ENCODE peak calls at places on chromosome 9, in four cellular contexts. D is AG04450; C is CD8-positive, alpha-beta T cell; R is BE2C. F is an unnamed sample.
A peak's percentile ranks its signal among the peaks of the same experiment; 100 is the strongest.

GRCh38 chr9:14222149-14222835 is 91.6 kb downstream of the NFIB start:
- DNase-seq in D (no peak), C (no peak), R (no peak), F (no peak)

GRCh38 chr9:75132244-75132643 is 43.9 kb downstream of the OSTF1 start:
- DNase-seq in D (no peak), C (no peak), R (no peak), F (no peak)

GRCh38 chr9:9552665-9553064 is 1060.1 kb downstream of the PTPRD start:
- DNase-seq in D (no peak), C (no peak), R (no peak), F (no peak)

GRCh38 chr9:82254646-82255367 is 266.2 kb downstream of the SPATA31D1 start:
- DNase-seq in D (no peak), C (no peak), R (no peak), F (no peak)

GRCh38 chr9:124436320-124436719 is 13.9 kb upstream of the ADGRD2 start:
- DNase-seq in D (no peak), C (no peak), R (no peak), F (no peak)

GRCh38 chr9:4011062-4011461 is 288.8 kb downstream of the GLIS3 start:
- DNase-seq in D (no peak), C (no peak), R (no peak), F (no peak)

GRCh38 chr9:93475856-93476255 is 22.5 kb upstream of the FAM120AOS start:
- DNase-seq in D (no peak), C (no peak), R (no peak), F (no peak)

GRCh38 chr9:27545471-27545870 is 15.9 kb upstream of the MOB3B start:
- DNase-seq in D (no peak), C (no peak), R (no peak), F (no peak)

GRCh38 chr9:120936764-120937122 is 10.1 kb upstream of the TRAF1 start:
- DNase-seq in D (no peak), C (no peak), R (no peak), F (no peak)

GRCh38 chr9:16063241-16063591 is 510.4 kb downstream of the CCDC171 start:
- DNase-seq in D (no peak), C (no peak), R (no peak), F (no peak)

GRCh38 chr9:14415947-14416346 is 102.0 kb upstream of the NFIB start:
- DNase-seq in D (peak; percentile 70), C (no peak), R (no peak), F (no peak)

GRCh38 chr9:137199411-137200121 is 975 bp downstream of the TPRN start:
- DNase-seq in D (no peak), C (no peak), R (no peak), F (no peak)

GRCh38 chr9:109704546-109704945 is 75.5 kb upstream of the PALM2AKAP2 start:
- DNase-seq in D (no peak), C (no peak), R (no peak), F (no peak)

GRCh38 chr9:89494199-89494598 is 3.7 kb downstream of the SEMA4D start:
- DNase-seq in D (no peak), C (no peak), R (no peak), F (no peak)

GRCh38 chr9:125748511-125749099 is 1.4 kb downstream of the PBX3 start:
- DNase-seq in D (no peak), C (no peak), R (peak; percentile 14), F (no peak)

GRCh38 chr9:38039090-38039906 is 29.7 kb downstream of the SHB start:
- DNase-seq in D (no peak), C (no peak), R (no peak), F (no peak)

GRCh38 chr9:107350443-107350842 is 67.4 kb downstream of the RAD23B start:
- DNase-seq in D (no peak), C (no peak), R (no peak), F (peak; percentile 18)

GRCh38 chr9:98010450-98010849 is 27.3 kb downstream of the ANP32B start:
- DNase-seq in D (no peak), C (no peak), R (no peak), F (peak; percentile 16)

GRCh38 chr9:136671646-136672430 is 9.1 kb downstream of the EGFL7 start:
- DNase-seq in D (no peak), C (peak; percentile 58), R (peak; percentile 74), F (no peak)

GRCh38 chr9:93958875-93959682 is 3.9 kb upstream of the BARX1 start:
- DNase-seq in D (no peak), C (no peak), R (no peak), F (no peak)

GRCh38 chr9:1775230-1775629 is 239.9 kb upstream of the SMARCA2 start:
- DNase-seq in D (no peak), C (no peak), R (no peak), F (no peak)

GRCh38 chr9:22141906-22142305 is 132.8 kb upstream of the CDKN2B start:
- DNase-seq in D (no peak), C (no peak), R (no peak), F (no peak)

GRCh38 chr9:70466976-70467551 is 52.6 kb upstream of the KLF9 start:
- DNase-seq in D (no peak), C (no peak), R (no peak), F (no peak)

GRCh38 chr9:137462396-137463193 is 3.5 kb upstream of the NSMF start:
- DNase-seq in D (no peak), C (peak; percentile 12), R (peak; percentile 11), F (no peak)

GRCh38 chr9:136960938-136961275 is 8.8 kb downstream of the LCN12 start:
- DNase-seq in D (no peak), C (no peak), R (no peak), F (no peak)

GRCh38 chr9:84261082-84261746 is 79.3 kb downstream of the SLC28A3 start:
- DNase-seq in D (peak; percentile 47), C (peak; percentile 43), R (peak; percentile 78), F (peak; percentile 80)

GRCh38 chr9:5630038-5630507 is 1.2 kb downstream of the RIC1 start:
- DNase-seq in D (no peak), C (no peak), R (no peak), F (no peak)

GRCh38 chr9:92661761-92662160 is 8.2 kb downstream of the IPPK start:
- DNase-seq in D (no peak), C (no peak), R (no peak), F (no peak)

GRCh38 chr9:135221576-135221950 is 134.1 kb downstream of the OLFM1 start:
- DNase-seq in D (no peak), C (no peak), R (no peak), F (no peak)

GRCh38 chr9:135222991-135223760 is 135.7 kb downstream of the OLFM1 start:
- DNase-seq in D (no peak), C (no peak), R (peak; percentile 18), F (no peak)

GRCh38 chr9:135220601-135221575 is 133.4 kb downstream of the OLFM1 start:
- DNase-seq in D (no peak), C (no peak), R (peak; percentile 11), F (no peak)

GRCh38 chr9:135223831-135224230 is 136.4 kb downstream of the OLFM1 start:
- DNase-seq in D (no peak), C (no peak), R (peak; percentile 9), F (no peak)

DNA sequence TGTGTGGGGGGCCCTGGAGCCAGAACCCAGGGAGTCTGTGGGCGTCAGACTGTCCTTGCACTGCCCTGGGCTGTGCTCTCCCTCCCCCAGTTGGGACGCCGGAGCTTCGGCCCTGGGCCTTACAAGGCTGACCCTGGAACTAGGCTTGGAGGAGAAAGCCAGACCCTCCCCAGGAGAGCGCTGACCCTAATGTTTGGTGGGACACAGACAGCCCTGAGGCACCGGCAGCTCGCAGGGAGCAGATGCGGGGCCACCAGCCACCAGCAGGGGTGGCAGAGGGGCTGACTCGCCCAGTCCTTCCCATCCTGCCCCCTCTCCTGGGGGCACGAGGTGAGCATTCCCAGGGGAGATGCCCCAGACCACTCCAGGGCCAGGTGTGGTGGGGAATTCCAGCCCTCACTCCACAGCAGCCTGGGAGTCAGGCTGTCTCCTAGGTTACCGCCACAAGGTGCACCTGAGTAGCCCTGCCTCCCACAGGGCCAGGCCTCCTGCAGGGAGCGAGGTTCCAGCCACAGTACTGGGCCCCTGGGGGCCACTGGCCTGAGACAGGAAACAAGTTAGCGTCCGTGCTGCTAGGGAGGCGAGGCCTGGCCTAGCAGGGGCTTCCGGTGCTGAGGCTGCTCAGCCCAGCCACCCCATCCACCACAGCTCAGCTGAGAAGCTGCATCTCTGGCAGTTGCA is 134.6 kb downstream of the OLFM1 start:
- DNase-seq in D (no peak), C (no peak), R (peak; percentile 39), F (no peak)
- TF ChIP-seq CTCF in D (no peak), C (no peak), R (peak; percentile 50), F (peak; percentile 48)

GRCh38 chr9:33124716-33125378 is 42.3 kb downstream of the B4GALT1 start:
- DNase-seq in D (no peak), C (no peak), R (no peak), F (no peak)
- TF ChIP-seq CTCF in D (no peak), C (no peak), R (peak; percentile 18), F (no peak)

DNA sequence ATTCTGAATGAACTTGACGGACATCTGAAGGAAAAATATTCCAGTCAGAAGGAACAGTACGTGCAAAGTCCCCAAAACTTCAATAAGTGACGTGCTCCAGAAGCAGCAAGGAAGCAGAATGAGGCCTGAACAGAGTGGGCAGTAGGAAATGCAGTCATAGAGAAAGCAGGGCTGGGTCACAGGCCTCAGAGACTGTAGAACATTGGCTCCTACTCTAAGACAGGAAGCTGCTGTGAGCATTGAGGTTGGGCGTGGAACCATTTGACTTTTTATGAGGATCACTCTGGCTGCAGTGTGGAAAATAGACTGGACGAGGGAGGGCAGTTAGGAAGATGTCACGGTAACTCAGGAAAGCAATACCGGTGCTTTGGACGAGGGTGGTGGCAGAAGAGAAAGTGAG is 64.0 kb downstream of the DOCK8 start:
- DNase-seq in D (no peak), C (peak; percentile 31), R (no peak), F (no peak)
- TF ChIP-seq CTCF in D (no peak), C (no peak), R (no peak), F (no peak)

GRCh38 chr9:81083062-81083461 is 606.3 kb downstream of the TLE1 start:
- DNase-seq in D (peak; percentile 11), C (no peak), R (no peak), F (no peak)
- TF ChIP-seq CTCF in D (peak; percentile 51), C (no peak), R (peak; percentile 46), F (peak; percentile 60)

GRCh38 chr9:113508111-113508749 is 44.7 kb downstream of the RGS3 start:
- DNase-seq in D (no peak), C (no peak), R (no peak), F (no peak)
- TF ChIP-seq CTCF in D (no peak), C (no peak), R (peak; percentile 22), F (peak; percentile 35)

F was measured in type B pancreatic cell.